ENCODE peak calls at places on chromosomes 1 and 21, in six cellular contexts. One of them, this sample, is unnamed.

GRCh38 chr1:208161656-208162375 is 82.4 kb downstream of the PLXNA2 start:
- DNase-seq in sigmoid colon: peak; percentile 71
- DNase-seq in H1: no peak
- DNase-seq in transverse colon: no peak
- DNase-seq in GM12878: no peak
- DNase-seq in spleen: no peak
- DNase-seq in this sample: no peak

GRCh38 chr1:55938376-55938850 is 641.0 kb downstream of the PLPP3 start:
- DNase-seq in sigmoid colon: no peak
- DNase-seq in H1: no peak
- DNase-seq in transverse colon: no peak
- DNase-seq in GM12878: no peak
- DNase-seq in spleen: no peak
- DNase-seq in this sample: no peak

GRCh38 chr1:215631489-215631888 is 64.4 kb downstream of the KCTD3 start:
- DNase-seq in sigmoid colon: no peak
- DNase-seq in H1: no peak
- DNase-seq in transverse colon: no peak
- DNase-seq in GM12878: no peak
- DNase-seq in spleen: no peak
- DNase-seq in this sample: no peak

GRCh38 chr1:2431503-2431902 is 19.1 kb upstream of the PEX10 start:
- DNase-seq in sigmoid colon: no peak
- DNase-seq in H1: no peak
- DNase-seq in transverse colon: no peak
- DNase-seq in GM12878: no peak
- DNase-seq in spleen: no peak
- DNase-seq in this sample: no peak

GRCh38 chr1:37717631-37718030 is 25.3 kb downstream of the CDCA8 start:
- DNase-seq in sigmoid colon: no peak
- DNase-seq in H1: no peak
- DNase-seq in transverse colon: no peak
- DNase-seq in GM12878: no peak
- DNase-seq in spleen: no peak
- DNase-seq in this sample: no peak

GRCh38 chr1:18530567-18531502 is 50.1 kb downstream of the KLHDC7A start:
- DNase-seq in sigmoid colon: no peak
- DNase-seq in H1: no peak
- DNase-seq in transverse colon: peak; percentile 31
- DNase-seq in GM12878: no peak
- DNase-seq in spleen: peak; percentile 60
- DNase-seq in this sample: no peak

GRCh38 chr1:243269461-243269801 is 13.6 kb downstream of the SDCCAG8 start:
- DNase-seq in sigmoid colon: no peak
- DNase-seq in H1: no peak
- DNase-seq in transverse colon: no peak
- DNase-seq in GM12878: no peak
- DNase-seq in spleen: no peak
- DNase-seq in this sample: no peak

GRCh38 chr1:31764307-31765040 is at the start of gene ADGRB2:
- DNase-seq in sigmoid colon: no peak
- DNase-seq in H1: no peak
- DNase-seq in transverse colon: no peak
- DNase-seq in GM12878: no peak
- DNase-seq in spleen: no peak
- DNase-seq in this sample: no peak

GRCh38 chr1:58324551-58324950 is 222.0 kb downstream of the OMA1 start:
- DNase-seq in sigmoid colon: no peak
- DNase-seq in H1: no peak
- DNase-seq in transverse colon: no peak
- DNase-seq in GM12878: no peak
- DNase-seq in spleen: no peak
- DNase-seq in this sample: no peak

GRCh38 chr1:175481126-175482071 is 262.0 kb downstream of the TNR start:
- DNase-seq in sigmoid colon: no peak
- DNase-seq in H1: no peak
- DNase-seq in transverse colon: no peak
- DNase-seq in GM12878: no peak
- DNase-seq in spleen: no peak
- DNase-seq in this sample: no peak

GRCh38 chr1:70156529-70157120 is 48.8 kb downstream of the LRRC40 start:
- DNase-seq in sigmoid colon: no peak
- DNase-seq in H1: no peak
- DNase-seq in transverse colon: no peak
- DNase-seq in GM12878: no peak
- DNase-seq in spleen: no peak
- DNase-seq in this sample: no peak

GRCh38 chr1:45011837-45012638 is at the start of gene UROD:
- DNase-seq in sigmoid colon: peak; percentile 96
- DNase-seq in H1: peak; percentile 94
- DNase-seq in transverse colon: peak; percentile 93
- DNase-seq in GM12878: peak; percentile 90
- DNase-seq in spleen: peak; percentile 95
- DNase-seq in this sample: peak; percentile 92

GRCh38 chr1:84836145-84836544 is 56.9 kb downstream of the LPAR3 start:
- DNase-seq in sigmoid colon: no peak
- DNase-seq in H1: no peak
- DNase-seq in transverse colon: no peak
- DNase-seq in GM12878: no peak
- DNase-seq in spleen: no peak
- DNase-seq in this sample: no peak

GRCh38 chr21:43779660-43780059 is 3.6 kb upstream of the CSTB start:
- DNase-seq in sigmoid colon: no peak
- DNase-seq in H1: no peak
- DNase-seq in transverse colon: peak; percentile 50
- DNase-seq in GM12878: no peak
- DNase-seq in spleen: no peak
- DNase-seq in this sample: no peak

GRCh38 chr1:101040666-101041065 is 15.1 kb upstream of the DPH5 start:
- DNase-seq in sigmoid colon: no peak
- DNase-seq in H1: no peak
- DNase-seq in transverse colon: no peak
- DNase-seq in GM12878: no peak
- DNase-seq in spleen: peak; percentile 46
- DNase-seq in this sample: no peak

GRCh38 chr1:101039245-101039644 is 13.7 kb upstream of the DPH5 start:
- DNase-seq in sigmoid colon: no peak
- DNase-seq in H1: no peak
- DNase-seq in transverse colon: no peak
- DNase-seq in GM12878: no peak
- DNase-seq in spleen: no peak
- DNase-seq in this sample: no peak

GRCh38 chr1:101044259-101044658 is 18.7 kb upstream of the DPH5 start:
- DNase-seq in sigmoid colon: no peak
- DNase-seq in H1: no peak
- DNase-seq in transverse colon: no peak
- DNase-seq in GM12878: no peak
- DNase-seq in spleen: no peak
- DNase-seq in this sample: no peak

GRCh38 chr1:101043776-101044175 is 18.2 kb upstream of the DPH5 start:
- DNase-seq in sigmoid colon: no peak
- DNase-seq in H1: no peak
- DNase-seq in transverse colon: no peak
- DNase-seq in GM12878: no peak
- DNase-seq in spleen: no peak
- DNase-seq in this sample: no peak

DNA sequence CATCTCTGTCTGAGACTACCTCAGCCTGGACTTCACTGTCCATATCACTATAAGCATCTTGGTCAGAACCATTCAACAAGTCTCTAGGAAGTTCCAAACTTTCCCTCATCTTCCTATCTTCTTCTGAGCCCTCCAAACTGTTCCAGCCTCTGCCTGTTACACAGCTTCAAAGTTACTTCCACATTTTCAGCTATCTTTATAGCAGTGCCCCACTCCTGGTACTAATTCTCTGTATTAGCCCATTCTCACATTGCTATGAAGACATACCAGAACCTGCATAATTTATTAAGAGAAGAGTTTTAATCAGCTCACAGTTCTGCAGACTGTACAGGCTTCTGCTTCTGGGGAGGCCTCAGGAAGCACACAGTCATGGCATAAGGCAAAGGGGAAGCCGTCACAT is 15.7 kb upstream of the DPH5 start:
- DNase-seq in sigmoid colon: no peak
- DNase-seq in H1: no peak
- DNase-seq in transverse colon: no peak
- DNase-seq in GM12878: no peak
- DNase-seq in spleen: no peak
- DNase-seq in this sample: no peak
- TF ChIP-seq POLR2A in sigmoid colon: no peak
- TF ChIP-seq POLR2A in H1: no peak
- TF ChIP-seq POLR2A in transverse colon: no peak
- TF ChIP-seq POLR2A in GM12878: no peak
- TF ChIP-seq POLR2A in spleen: no peak
- TF ChIP-seq POLR2A in this sample: no peak

GRCh38 chr1:34400690-34401089 is 224.0 kb downstream of the C1orf94 start:
- DNase-seq in sigmoid colon: no peak
- DNase-seq in H1: no peak
- DNase-seq in transverse colon: no peak
- DNase-seq in GM12878: no peak
- DNase-seq in spleen: no peak
- DNase-seq in this sample: no peak

GRCh38 chr1:34403156-34403555 is 226.4 kb downstream of the C1orf94 start:
- DNase-seq in sigmoid colon: no peak
- DNase-seq in H1: no peak
- DNase-seq in transverse colon: no peak
- DNase-seq in GM12878: no peak
- DNase-seq in spleen: no peak
- DNase-seq in this sample: no peak

GRCh38 chr1:34398916-34399275 is 222.2 kb downstream of the C1orf94 start:
- DNase-seq in sigmoid colon: no peak
- DNase-seq in H1: no peak
- DNase-seq in transverse colon: no peak
- DNase-seq in GM12878: no peak
- DNase-seq in spleen: no peak
- DNase-seq in this sample: no peak

GRCh38 chr1:34396042-34396441 is 219.3 kb downstream of the C1orf94 start:
- DNase-seq in sigmoid colon: no peak
- DNase-seq in H1: peak; percentile 19
- DNase-seq in transverse colon: no peak
- DNase-seq in GM12878: no peak
- DNase-seq in spleen: no peak
- DNase-seq in this sample: no peak

GRCh38 chr1:34398205-34398915 is 221.7 kb downstream of the C1orf94 start:
- DNase-seq in sigmoid colon: no peak
- DNase-seq in H1: no peak
- DNase-seq in transverse colon: no peak
- DNase-seq in GM12878: no peak
- DNase-seq in spleen: no peak
- DNase-seq in this sample: no peak
- H3K27ac ChIP-seq in sigmoid colon: no peak overlapping the region
- H3K27ac ChIP-seq in H1: no peak overlapping the region
- H3K27ac ChIP-seq in transverse colon: no peak overlapping the region
- H3K27ac ChIP-seq in GM12878: no peak overlapping the region
- H3K27ac ChIP-seq in spleen: no peak overlapping the region
- H3K27ac ChIP-seq in this sample: no peak overlapping the region

GRCh38 chr1:10286244-10286643 is 75.9 kb downstream of the KIF1B start:
- DNase-seq in sigmoid colon: peak; percentile 78
- DNase-seq in H1: no peak
- DNase-seq in transverse colon: no peak
- DNase-seq in GM12878: no peak
- DNase-seq in spleen: no peak
- DNase-seq in this sample: peak; percentile 12
- TF ChIP-seq POLR2AphosphoS5 in sigmoid colon: peak; percentile 36
- TF ChIP-seq POLR2AphosphoS5 in H1: no peak
- TF ChIP-seq POLR2AphosphoS5 in transverse colon: peak; percentile 58
- TF ChIP-seq POLR2AphosphoS5 in GM12878: no peak
- TF ChIP-seq POLR2AphosphoS5 in spleen: no peak
- TF ChIP-seq POLR2AphosphoS5 in this sample: peak; percentile 73

GRCh38 chr1:231701306-231701705 is 74.7 kb downstream of the DISC1 start:
- DNase-seq in sigmoid colon: no peak
- DNase-seq in H1: no peak
- DNase-seq in transverse colon: no peak
- DNase-seq in GM12878: no peak
- DNase-seq in spleen: no peak
- DNase-seq in this sample: no peak
- TF ChIP-seq POLR2A in sigmoid colon: no peak
- TF ChIP-seq POLR2A in H1: no peak
- TF ChIP-seq POLR2A in transverse colon: no peak
- TF ChIP-seq POLR2A in GM12878: no peak
- TF ChIP-seq POLR2A in spleen: no peak
- TF ChIP-seq POLR2A in this sample: no peak

GRCh38 chr1:196344462-196344861 is 263.8 kb downstream of the KCNT2 start:
- DNase-seq in sigmoid colon: no peak
- DNase-seq in H1: no peak
- DNase-seq in transverse colon: no peak
- DNase-seq in GM12878: no peak
- DNase-seq in spleen: no peak
- DNase-seq in this sample: no peak
- H3K27ac ChIP-seq in sigmoid colon: no peak overlapping the region
- H3K27ac ChIP-seq in H1: no peak overlapping the region
- H3K27ac ChIP-seq in transverse colon: no peak overlapping the region
- H3K27ac ChIP-seq in GM12878: no peak overlapping the region
- H3K27ac ChIP-seq in spleen: no peak overlapping the region
- H3K27ac ChIP-seq in this sample: no peak overlapping the region

DNA sequence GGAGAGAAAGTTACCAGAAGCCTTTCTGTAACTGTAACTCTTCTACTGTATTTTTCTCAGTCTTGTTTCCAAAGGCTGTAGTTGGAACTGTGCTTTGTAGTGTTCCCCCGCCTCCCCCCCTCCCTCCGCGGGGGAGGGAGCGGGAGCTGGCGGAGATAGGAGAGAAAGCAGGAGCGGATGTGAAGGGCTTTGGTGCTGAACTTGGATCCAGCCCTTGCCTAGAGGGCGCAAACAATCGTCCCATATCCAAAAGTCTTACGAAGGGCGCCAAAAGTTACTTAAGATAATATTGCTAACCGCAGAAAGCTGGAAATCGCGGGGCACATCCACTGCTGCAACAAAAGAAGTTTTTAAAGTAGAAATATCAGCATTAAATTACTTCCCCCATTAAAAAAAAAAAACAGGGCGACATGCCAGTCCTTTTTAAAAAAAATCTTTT is 2.4 kb upstream of the NFIA start:
- DNase-seq in sigmoid colon: peak; percentile 95
- DNase-seq in H1: peak; percentile 56
- DNase-seq in transverse colon: peak; percentile 82
- DNase-seq in GM12878: no peak
- DNase-seq in spleen: peak; percentile 80
- DNase-seq in this sample: peak; percentile 81
- TF ChIP-seq POLR2AphosphoS5 in sigmoid colon: peak; percentile 82
- TF ChIP-seq POLR2AphosphoS5 in H1: no peak
- TF ChIP-seq POLR2AphosphoS5 in transverse colon: peak; percentile 68
- TF ChIP-seq POLR2AphosphoS5 in GM12878: no peak
- TF ChIP-seq POLR2AphosphoS5 in spleen: no peak
- TF ChIP-seq POLR2AphosphoS5 in this sample: peak; percentile 67